ENCODE peak calls at places on chromosome 19, in six cellular contexts. C is upper lobe of right lung; Q is psoas muscle; I is CD4-positive, alpha-beta T cell; Z is tibial nerve; F is pancreas. M is an unnamed sample.

GRCh38 chr19:10514211-10515145 is 2.8 kb downstream of the S1PR5 start:
- DNase-seq in C (no peak), Q (no peak), I (peak), Z (no peak), F (no peak), M (no peak)

GRCh38 chr19:30183807-30184490 is 188.2 kb upstream of the ZNF536 start:
- DNase-seq in C (no peak), Q (no peak), I (no peak), Z (no peak), F (no peak), M (no peak)

GRCh38 chr19:30208661-30209060 is 163.5 kb upstream of the ZNF536 start:
- DNase-seq in C (no peak), Q (no peak), I (no peak), Z (no peak), F (no peak), M (no peak)

GRCh38 chr19:47786566-47786965 is 8.1 kb downstream of the SELENOW start:
- DNase-seq in C (no peak), Q (peak), I (no peak), Z (no peak), F (no peak), M (no peak)

GRCh38 chr19:48735031-48735615 is 5.3 kb downstream of the RASIP1 start:
- DNase-seq in C (no peak), Q (no peak), I (no peak), Z (no peak), F (no peak), M (no peak)

GRCh38 chr19:38656171-38656981 is 8.9 kb downstream of the ACTN4 start:
- DNase-seq in C (no peak), Q (no peak), I (no peak), Z (peak), F (no peak), M (no peak)

GRCh38 chr19:31269425-31270127 is 79.7 kb downstream of the TSHZ3 start:
- DNase-seq in C (no peak), Q (no peak), I (no peak), Z (no peak), F (no peak), M (no peak)

GRCh38 chr19:58511353-58512208 is at the start of gene SLC27A5:
- DNase-seq in C (no peak), Q (no peak), I (no peak), Z (no peak), F (no peak), M (no peak)

GRCh38 chr19:40358773-40359172 is 10.3 kb downstream of the PLD3 start:
- DNase-seq in C (no peak), Q (no peak), I (no peak), Z (peak), F (no peak), M (no peak)

GRCh38 chr19:29623726-29624488 is 17.8 kb downstream of the POP4 start:
- DNase-seq in C (no peak), Q (no peak), I (no peak), Z (no peak), F (no peak), M (no peak)

GRCh38 chr19:39193785-39194184 is 3.0 kb upstream of the NCCRP1 start:
- DNase-seq in C (no peak), Q (no peak), I (no peak), Z (no peak), F (peak), M (no peak)

GRCh38 chr19:8302734-8303133 is 5.4 kb downstream of the CD320 start:
- DNase-seq in C (peak), Q (no peak), I (no peak), Z (peak), F (peak), M (no peak)

GRCh38 chr19:36449059-36449670 is 30.7 kb upstream of the ZFP82 start:
- DNase-seq in C (no peak), Q (no peak), I (no peak), Z (no peak), F (no peak), M (no peak)

GRCh38 chr19:38544569-38545315 is 73.0 kb downstream of the MAP4K1 start:
- DNase-seq in C (no peak), Q (no peak), I (no peak), Z (no peak), F (no peak), M (no peak)

GRCh38 chr19:29667390-29667783 is 2.1 kb downstream of the PLEKHF1 start:
- DNase-seq in C (peak), Q (no peak), I (no peak), Z (no peak), F (no peak), M (no peak)

GRCh38 chr19:47633996-47634395 is 25.1 kb downstream of the BICRA start:
- DNase-seq in C (no peak), Q (no peak), I (no peak), Z (no peak), F (no peak), M (no peak)

GRCh38 chr19:8641908-8642547 is 11.6 kb downstream of the NFILZ start:
- DNase-seq in C (no peak), Q (no peak), I (no peak), Z (peak), F (no peak), M (no peak)

GRCh38 chr19:37931941-37932655 is 25.1 kb downstream of the SIPA1L3 start:
- DNase-seq in C (peak), Q (peak), I (no peak), Z (no peak), F (peak), M (peak)

GRCh38 chr19:54388001-54388802 is 23.5 kb upstream of the LAIR1 start:
- DNase-seq in C (peak), Q (no peak), I (no peak), Z (no peak), F (peak), M (no peak)

GRCh38 chr19:48537541-48537940 is 14.4 kb upstream of the SULT2B1 start:
- DNase-seq in C (no peak), Q (no peak), I (no peak), Z (no peak), F (no peak), M (no peak)

GRCh38 chr19:39093761-39094160 is 9.6 kb downstream of the ACP7 start:
- DNase-seq in C (no peak), Q (no peak), I (no peak), Z (no peak), F (no peak), M (no peak)

GRCh38 chr19:40597329-40597838 is 3.8 kb upstream of the LTBP4 start:
- DNase-seq in C (no peak), Q (no peak), I (no peak), Z (no peak), F (no peak), M (no peak)

GRCh38 chr19:51676566-51677083 is 16.5 kb upstream of the SPACA6 start:
- DNase-seq in C (no peak), Q (no peak), I (no peak), Z (no peak), F (no peak), M (no peak)

GRCh38 chr19:16247353-16248182 is 49.9 kb downstream of the AP1M1 start:
- DNase-seq in C (peak), Q (peak), I (peak), Z (peak), F (peak), M (peak)

GRCh38 chr19:44848805-44849457 is 2.8 kb downstream of the NECTIN2 start:
- DNase-seq in C (no peak), Q (no peak), I (no peak), Z (no peak), F (no peak), M (no peak)

GRCh38 chr19:56988271-56988670 is 131.5 kb upstream of the USP29 start:
- DNase-seq in C (no peak), Q (no peak), I (no peak), Z (no peak), F (no peak), M (no peak)

GRCh38 chr19:31071157-31071855 is 277.9 kb downstream of the TSHZ3 start:
- DNase-seq in C (no peak), Q (no peak), I (no peak), Z (no peak), F (no peak), M (no peak)

GRCh38 chr19:31139871-31140505 is 209.2 kb downstream of the TSHZ3 start:
- DNase-seq in C (no peak), Q (no peak), I (no peak), Z (no peak), F (no peak), M (no peak)

GRCh38 chr19:36049080-36049698 is 4.9 kb downstream of the THAP8 start:
- DNase-seq in C (no peak), Q (no peak), I (no peak), Z (no peak), F (no peak), M (peak)

GRCh38 chr19:55648657-55649578 is 906 bp downstream of the CCDC106 start:
- DNase-seq in C (no peak), Q (no peak), I (no peak), Z (no peak), F (no peak), M (no peak)

GRCh38 chr19:7869910-7870511 is 4.2 kb downstream of the PRR36 start:
- DNase-seq in C (peak), Q (peak), I (no peak), Z (no peak), F (no peak), M (no peak)

GRCh38 chr19:14006766-14007562 is 844 bp upstream of the RFX1 start:
- DNase-seq in C (peak), Q (peak), I (no peak), Z (no peak), F (peak), M (no peak)

GRCh38 chr19:49127674-49128544 is 8.6 kb downstream of the PPFIA3 start:
- DNase-seq in C (peak), Q (peak), I (peak), Z (peak), F (peak), M (peak)

GRCh38 chr19:10173527-10173926 is 21.2 kb downstream of the DNMT1 start:
- DNase-seq in C (no peak), Q (no peak), I (no peak), Z (no peak), F (no peak), M (no peak)

GRCh38 chr19:20661150-20661819 is at the start of gene ZNF626:
- DNase-seq in C (peak), Q (peak), I (peak), Z (peak), F (peak), M (peak)

GRCh38 chr19:7333198-7334118 is 15.3 kb upstream of the ARHGEF18 start:
- DNase-seq in C (peak), Q (no peak), I (no peak), Z (no peak), F (peak), M (no peak)

GRCh38 chr19:53982056-53982455 is 9.4 kb upstream of the CACNG6 start:
- DNase-seq in C (no peak), Q (no peak), I (no peak), Z (no peak), F (no peak), M (no peak)

GRCh38 chr19:36573948-36574726 is 1.0 kb upstream of the ZNF529 start:
- DNase-seq in C (no peak), Q (no peak), I (no peak), Z (no peak), F (no peak), M (no peak)

GRCh38 chr19:7902796-7903243 is 857 bp upstream of the MAP2K7 start:
- DNase-seq in C (no peak), Q (no peak), I (no peak), Z (no peak), F (no peak), M (no peak)

GRCh38 chr19:10979950-10980349 is 19.1 kb downstream of the SMARCA4 start:
- DNase-seq in C (no peak), Q (no peak), I (no peak), Z (no peak), F (no peak), M (no peak)

GRCh38 chr19:2226051-2226839 is 9.9 kb downstream of the PLEKHJ1 start:
- DNase-seq in C (no peak), Q (no peak), I (no peak), Z (no peak), F (no peak), M (no peak)
- H3K27ac ChIP-seq in C (no peak), Q (no peak), I (no peak), Z (no peak), F (no peak), M (no peak)

GRCh38 chr19:12035220-12036172 is at the start of gene ZNF433:
- DNase-seq in C (peak), Q (peak), I (no peak), Z (peak), F (peak), M (peak)

GRCh38 chr19:12034196-12034595 is 1.3 kb downstream of the ZNF433 start:
- DNase-seq in C (no peak), Q (no peak), I (no peak), Z (no peak), F (no peak), M (no peak)

GRCh38 chr19:12034610-12035009 is 869 bp downstream of the ZNF433 start:
- DNase-seq in C (no peak), Q (no peak), I (no peak), Z (peak), F (no peak), M (no peak)
- H3K27ac ChIP-seq in C (peak), Q (peak), I (no peak), Z (peak), F (peak), M (no peak)

GRCh38 chr19:18910801-18911436 is 8.3 kb downstream of the COPE start:
- DNase-seq in C (no peak), Q (no peak), I (no peak), Z (no peak), F (peak), M (no peak)
- H3K27ac ChIP-seq in C (no peak), Q (no peak), I (no peak), Z (no peak), F (no peak), M (no peak)

GRCh38 chr19:5492281-5492812 is 37.1 kb downstream of the ZNRF4 start:
- DNase-seq in C (no peak), Q (no peak), I (no peak), Z (no peak), F (no peak), M (no peak)
- H3K27ac ChIP-seq in C (no peak), Q (no peak), I (no peak), Z (no peak), F (no peak), M (no peak)

DNA sequence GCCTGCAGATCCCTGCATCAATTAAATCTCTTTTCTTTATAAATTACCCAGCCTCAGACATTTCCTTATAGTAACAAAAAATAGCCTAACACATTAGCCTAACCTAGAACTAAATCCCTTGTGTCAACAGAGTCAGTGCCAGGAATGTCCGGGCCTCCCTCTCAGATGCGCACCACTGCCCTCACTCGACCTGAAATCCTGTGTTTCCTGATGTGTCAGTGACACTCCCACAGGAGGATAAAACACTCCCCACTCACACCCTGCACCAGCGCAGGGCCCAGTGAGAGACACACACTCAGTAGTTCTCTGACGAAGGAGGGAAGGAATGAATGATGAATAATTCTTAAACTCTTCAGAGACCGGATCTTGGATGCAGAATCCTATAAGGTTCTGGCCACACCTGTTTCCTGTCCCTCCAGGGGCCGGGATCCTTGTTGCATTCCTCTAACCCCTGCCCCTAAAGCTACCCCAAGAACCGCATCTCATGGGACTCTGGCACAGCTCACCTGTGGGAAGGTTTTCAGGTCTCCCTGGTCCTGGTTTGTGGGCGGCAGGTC is 3.1 kb downstream of the CEACAM3 start:
- DNase-seq in C (no peak), Q (no peak), I (no peak), Z (no peak), F (no peak), M (peak)
- H3K27ac ChIP-seq in C (no peak), Q (no peak), I (no peak), Z (no peak), F (no peak), M (peak)

DNA sequence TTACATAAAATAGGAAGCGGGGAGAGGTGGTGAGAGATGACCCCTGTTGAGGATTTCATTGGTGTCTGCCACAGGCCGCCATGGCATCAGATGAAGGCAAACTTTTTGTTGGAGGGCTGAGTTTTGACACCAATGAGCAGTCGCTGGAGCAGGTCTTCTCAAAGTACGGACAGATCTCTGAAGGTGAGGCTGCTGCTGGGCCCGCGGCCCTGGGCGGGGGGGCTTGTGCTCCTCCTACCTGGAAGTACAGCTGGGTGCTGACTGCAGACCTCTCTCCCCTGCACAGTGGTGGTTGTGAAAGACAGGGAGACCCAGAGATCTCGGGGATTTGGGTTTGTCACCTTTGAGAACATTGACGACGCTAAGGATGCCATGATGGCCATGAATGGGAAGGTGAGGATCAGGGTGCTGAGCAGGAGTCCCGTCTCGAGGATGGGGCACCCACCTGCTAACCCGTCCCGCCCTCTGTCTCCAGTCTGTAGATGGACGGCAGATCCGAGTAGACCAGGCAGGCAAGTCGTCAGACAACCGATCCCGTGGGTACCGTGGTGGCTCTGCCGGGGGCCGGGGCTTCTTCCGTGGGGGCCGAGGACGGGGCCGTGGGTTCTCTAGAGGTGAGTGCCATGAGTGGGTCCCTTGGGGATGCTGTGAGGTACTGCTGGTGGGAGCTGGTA is 1.9 kb downstream of the CIRBP start:
- DNase-seq in C (no peak), Q (no peak), I (no peak), Z (no peak), F (no peak), M (no peak)
- H3K27ac ChIP-seq in C (peak), Q (peak), I (peak), Z (peak), F (peak), M (peak)

GRCh38 chr19:1365964-1366695 is 17.6 kb upstream of the NDUFS7 start:
- DNase-seq in C (no peak), Q (no peak), I (no peak), Z (no peak), F (no peak), M (no peak)

GRCh38 chr19:1364070-1364719 is 19.5 kb upstream of the NDUFS7 start:
- DNase-seq in C (no peak), Q (no peak), I (no peak), Z (no peak), F (no peak), M (no peak)

GRCh38 chr19:1365306-1365963 is 18.3 kb upstream of the NDUFS7 start:
- DNase-seq in C (no peak), Q (no peak), I (no peak), Z (no peak), F (no peak), M (no peak)

GRCh38 chr19:1369214-1369805 is 14.4 kb upstream of the NDUFS7 start:
- DNase-seq in C (no peak), Q (no peak), I (no peak), Z (no peak), F (no peak), M (no peak)

GRCh38 chr19:1366899-1367870 is 16.5 kb upstream of the NDUFS7 start:
- DNase-seq in C (no peak), Q (no peak), I (no peak), Z (no peak), F (no peak), M (no peak)
- H3K27ac ChIP-seq in C (peak), Q (no peak), I (no peak), Z (no peak), F (no peak), M (no peak)

DNA sequence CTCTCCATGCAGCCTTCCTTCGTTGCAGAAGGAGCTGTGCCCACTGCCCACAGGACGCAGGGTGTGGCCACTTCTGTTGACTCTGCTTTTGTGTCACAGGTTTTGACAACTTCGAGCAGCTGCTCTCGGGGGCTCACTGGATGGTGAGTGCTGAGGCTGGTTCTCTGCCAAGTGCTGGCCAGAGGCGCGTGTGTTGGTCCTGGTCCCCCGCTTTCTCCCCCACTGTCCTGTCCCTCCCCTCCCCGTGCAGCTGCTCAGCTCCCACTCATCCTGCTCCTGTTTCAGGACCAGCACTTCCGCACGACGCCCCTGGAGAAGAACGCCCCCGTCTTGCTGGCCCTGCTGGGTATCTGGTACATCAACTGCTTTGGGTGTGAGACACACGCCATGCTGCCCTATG is 10.6 kb upstream of the PDCD2L start:
- DNase-seq in C (no peak), Q (peak), I (no peak), Z (no peak), F (no peak), M (no peak)
- H3K27ac ChIP-seq in C (no peak), Q (peak), I (no peak), Z (no peak), F (no peak), M (no peak)

GRCh38 chr19:17404015-17404414 is 1.4 kb downstream of the BST2 start:
- DNase-seq in C (no peak), Q (no peak), I (no peak), Z (no peak), F (no peak), M (no peak)
- H3K27ac ChIP-seq in C (no peak), Q (no peak), I (no peak), Z (no peak), F (no peak), M (no peak)

DNA sequence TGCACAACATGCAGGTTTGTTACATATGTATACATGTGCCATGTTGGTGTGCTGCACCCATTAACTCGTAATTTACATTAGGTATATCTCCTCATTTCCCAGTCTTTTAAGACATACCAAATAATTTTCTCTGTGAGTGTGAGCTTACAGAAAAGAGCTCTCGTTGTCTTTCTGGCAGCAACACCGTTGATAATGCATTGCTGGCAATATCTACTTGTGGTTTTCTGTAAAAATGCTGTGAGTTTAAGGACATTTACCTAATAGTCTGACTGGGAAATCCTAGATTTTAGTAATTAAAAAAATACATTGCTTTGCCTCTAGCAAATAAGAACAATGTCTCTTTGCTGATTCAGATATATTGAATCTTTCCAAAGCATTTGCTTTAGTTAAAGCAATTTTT is 8.4 kb downstream of the IGFL3 start:
- DNase-seq in C (no peak), Q (no peak), I (no peak), Z (no peak), F (no peak), M (no peak)
- H3K27ac ChIP-seq in C (no peak), Q (no peak), I (no peak), Z (no peak), F (no peak), M (peak)